ENCODE peak calls at places on chromosomes 3 and 15, in seven cellular contexts. J is ascending aorta, A is A549, F is fibroblast of mammary gland, B is lower lobe of right lung, C is fibroblast of pulmonary artery, E is PC-3. T is an unnamed sample.

GRCh38 chr15:31387483-31388118 is 61.0 kb downstream of the KLF13 start:
- DNase-seq in J (no peak), A (no peak), F (peak), B (no peak), C (peak), E (peak), T (no peak)

GRCh38 chr3:172087827-172088580 is 48.6 kb downstream of the FNDC3B start:
- DNase-seq in J (no peak), A (no peak), F (no peak), B (no peak), C (no peak), E (no peak), T (no peak)

GRCh38 chr3:28140664-28141063 is 100.8 kb upstream of the CMC1 start:
- DNase-seq in J (no peak), A (no peak), F (no peak), B (no peak), C (no peak), E (no peak), T (no peak)

GRCh38 chr3:106850429-106850828 is 526.8 kb upstream of the CCDC54 start:
- DNase-seq in J (no peak), A (no peak), F (peak), B (no peak), C (peak), E (no peak), T (no peak)

GRCh38 chr3:59425942-59426341 is 376.1 kb upstream of the CFAP20DC start:
- DNase-seq in J (no peak), A (no peak), F (no peak), B (no peak), C (no peak), E (no peak), T (no peak)

GRCh38 chr3:184491867-184492615 is 69.5 kb upstream of the EPHB3 start:
- DNase-seq in J (no peak), A (no peak), F (no peak), B (peak), C (no peak), E (no peak), T (no peak)

GRCh38 chr3:62601238-62601856 is 228.0 kb upstream of the FEZF2 start:
- DNase-seq in J (no peak), A (no peak), F (peak), B (no peak), C (peak), E (peak), T (no peak)

GRCh38 chr15:69553686-69554085 is 101.1 kb downstream of the RPLP1 start:
- DNase-seq in J (no peak), A (no peak), F (no peak), B (no peak), C (no peak), E (no peak), T (no peak)

GRCh38 chr3:42547401-42547945 is 34.3 kb downstream of the SEC22C start:
- DNase-seq in J (no peak), A (peak), F (peak), B (peak), C (peak), E (peak), T (no peak)

GRCh38 chr3:23094890-23095462 is 108.2 kb upstream of the UBE2E2 start:
- DNase-seq in J (no peak), A (peak), F (peak), B (no peak), C (peak), E (peak), T (peak)

GRCh38 chr3:130392266-130392665 is 46.8 kb downstream of the COL6A5 start:
- DNase-seq in J (no peak), A (no peak), F (no peak), B (no peak), C (no peak), E (peak), T (no peak)

GRCh38 chr3:70360985-70361384 is 48.5 kb upstream of the MDFIC2 start:
- DNase-seq in J (no peak), A (peak), F (peak), B (no peak), C (peak), E (peak), T (peak)

GRCh38 chr3:150107429-150108175 is 136.9 kb upstream of the PFN2 start:
- DNase-seq in J (no peak), A (no peak), F (peak), B (no peak), C (no peak), E (no peak), T (no peak)

GRCh38 chr15:101025896-101026631 is 106.9 kb downstream of the LRRK1 start:
- DNase-seq in J (no peak), A (no peak), F (no peak), B (no peak), C (no peak), E (no peak), T (no peak)
- TF ChIP-seq CTCF in J (no peak), A (no peak), F (no peak), B (no peak), C (no peak), E (no peak), T (no peak)

DNA sequence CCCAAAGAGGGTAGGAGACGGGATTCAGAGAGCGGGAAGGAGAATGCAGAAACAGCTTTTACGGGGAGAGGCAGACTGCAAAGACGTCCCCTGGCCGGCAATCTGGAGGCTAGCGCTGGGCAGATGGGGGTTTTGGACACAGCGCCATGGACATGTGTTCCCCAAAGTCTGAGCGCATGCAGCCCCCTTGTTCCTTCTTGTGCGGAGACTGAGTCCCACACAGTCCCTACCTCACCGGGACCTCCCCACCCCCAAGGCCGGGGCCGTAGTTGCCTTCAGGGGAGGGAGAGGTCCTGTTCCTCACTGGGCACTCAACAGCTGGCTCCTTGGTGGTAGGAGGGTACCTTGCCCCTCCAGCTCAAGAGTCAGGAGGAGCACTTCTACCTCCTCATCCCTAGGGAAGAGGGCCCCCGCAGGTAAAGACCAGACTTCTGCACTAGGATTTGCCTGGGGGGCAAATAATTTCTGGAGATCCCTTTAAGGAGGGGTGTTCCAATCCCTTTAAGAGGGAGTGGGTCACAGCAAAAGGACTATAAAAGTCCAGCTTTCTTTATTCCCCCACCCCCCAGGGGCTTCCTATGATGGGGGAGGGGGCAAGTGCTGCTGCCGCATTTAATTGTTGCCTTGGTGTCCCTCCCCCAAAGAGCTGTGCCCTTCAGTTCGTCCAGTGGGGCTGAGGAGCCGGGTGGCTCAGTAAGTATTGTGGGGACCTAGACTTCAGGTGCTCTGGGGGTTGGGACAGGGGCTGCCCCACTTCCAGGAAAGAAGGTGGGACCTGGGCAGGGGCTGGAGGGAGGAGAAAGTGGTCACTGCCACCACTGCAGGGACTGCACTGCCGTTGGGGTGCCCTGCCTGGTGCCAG is 3.6 kb upstream of the BAHD1 start:
- DNase-seq in J (no peak), A (no peak), F (no peak), B (no peak), C (no peak), E (no peak), T (no peak)
- H3K4me3 ChIP-seq in J (peak), A (peak), F (peak), B (peak), C (peak), E (no peak), T (peak)

GRCh38 chr3:169668957-169669681 is 5.6 kb upstream of the MECOM start:
- DNase-seq in J (no peak), A (peak), F (peak), B (peak), C (peak), E (peak), T (no peak)
- TF ChIP-seq CTCF in J (peak), A (peak), F (peak), B (peak), C (peak), E (peak), T (peak)

GRCh38 chr3:64462203-64463120 is 225.3 kb downstream of the ADAMTS9 start:
- DNase-seq in J (no peak), A (no peak), F (peak), B (no peak), C (peak), E (no peak), T (no peak)
- H3K4me3 ChIP-seq in J (peak), A (no peak), F (no peak), B (no peak), C (peak), E (no peak), T (no peak)

GRCh38 chr15:52552303-52552702 is 16.5 kb downstream of the ARPP19 start:
- DNase-seq in J (no peak), A (no peak), F (no peak), B (no peak), C (no peak), E (no peak), T (no peak)
- TF ChIP-seq CTCF in J (no peak), A (no peak), F (no peak), B (no peak), C (no peak), E (no peak), T (no peak)

T was measured in epithelial cell of proximal tubule.